ENCODE peak calls at places on chromosomes 11 and 22, in nine cellular contexts. T is ovary, X is GM23338, Q is GM12865, Y is stomach, V is astrocyte of the cerebellum, M is GM06990, S is A673, Z is H1. W is an unnamed sample.

GRCh38 chr11:849951-850776 is 7.5 kb downstream of the TSPAN4 start:
- DNase-seq in S (no peak), Q (no peak), V (no peak), Y (no peak), T (no peak), Z (no peak), M (no peak), X (no peak), W (no peak)

GRCh38 chr22:29879738-29880137 is 3.2 kb upstream of the MTMR3 start:
- DNase-seq in S (peak; percentile 34), T (no peak), Y (no peak), M (no peak), Q (peak; percentile 37), Z (peak; percentile 32), X (peak; percentile 47), V (no peak), W (no peak)

GRCh38 chr11:22634897-22635629 is 9.4 kb upstream of the FANCF start:
- DNase-seq in T (no peak), Y (no peak), X (peak; percentile 51), S (peak; percentile 51), V (no peak), M (no peak), Z (no peak), Q (no peak), W (no peak)

GRCh38 chr22:42291287-42291686 is 20.8 kb upstream of the TCF20 start:
- DNase-seq in Z (no peak), Q (no peak), Y (no peak), V (no peak), X (no peak), T (no peak), M (no peak), S (no peak), W (no peak)

GRCh38 chr11:107467754-107468153 is 10.1 kb upstream of the CWF19L2 start:
- DNase-seq in Z (no peak), Q (no peak), S (no peak), M (no peak), X (no peak), T (no peak), V (no peak), Y (no peak), W (no peak)

GRCh38 chr11:61771195-61771894 is 18.9 kb downstream of the MYRF start:
- DNase-seq in Z (no peak), S (no peak), X (no peak), M (no peak), Q (no peak), V (no peak), T (no peak), Y (no peak), W (no peak)

GRCh38 chr11:12137938-12138731 is 27.7 kb downstream of the MICAL2 start:
- DNase-seq in X (no peak), Q (no peak), T (no peak), V (peak; percentile 88), S (no peak), Z (no peak), Y (no peak), M (no peak), W (peak; percentile 41)

GRCh38 chr11:17846852-17847453 is 112.4 kb downstream of the KCNC1 start:
- DNase-seq in M (no peak), S (no peak), X (peak; percentile 34), Q (peak; percentile 3), T (no peak), Z (no peak), V (peak; percentile 18), Y (no peak), W (no peak)

GRCh38 chr22:28917747-28918543 is 34.6 kb downstream of the ZNRF3 start:
- DNase-seq in Q (no peak), M (no peak), T (peak; percentile 51), Z (no peak), Y (peak; percentile 57), V (peak; percentile 66), X (peak; percentile 54), S (peak; percentile 25), W (no peak)

GRCh38 chr22:32323513-32324164 is 34.0 kb upstream of the RFPL3 start:
- DNase-seq in M (no peak), Y (peak; percentile 20), S (no peak), Z (peak; percentile 41), T (no peak), V (no peak), X (no peak), Q (no peak), W (no peak)

GRCh38 chr11:2929880-2930704 is 872 bp upstream of the PHLDA2 start:
- DNase-seq in Y (peak; percentile 52), Z (peak; percentile 73), T (no peak), S (peak; percentile 78), V (no peak), X (peak; percentile 69), Q (peak; percentile 76), M (no peak), W (no peak)

GRCh38 chr11:10758959-10759358 is 7.9 kb downstream of the CTR9 start:
- DNase-seq in M (no peak), V (no peak), Q (no peak), S (peak; percentile 45), Z (no peak), Y (no peak), X (peak; percentile 21), T (no peak), W (no peak)

GRCh38 chr11:110093407-110094297 is 460 bp downstream of the ZC3H12C start:
- DNase-seq in X (peak; percentile 55), T (peak; percentile 70), Y (peak; percentile 56), M (peak; percentile 69), Z (peak; percentile 74), Q (peak; percentile 62), S (peak; percentile 73), V (peak; percentile 48), W (no peak)

GRCh38 chr22:44396021-44396726 is 83.4 kb upstream of the SHISAL1 start:
- DNase-seq in Z (peak; percentile 26), Y (peak; percentile 10), V (no peak), T (peak; percentile 2), Q (no peak), M (no peak), X (no peak), S (no peak), W (no peak)

GRCh38 chr22:45129703-45130524 is 33.8 kb upstream of the NUP50 start:
- DNase-seq in Y (no peak), S (no peak), Z (no peak), V (no peak), T (no peak), X (peak; percentile 22), M (no peak), Q (peak; percentile 14), W (no peak)

GRCh38 chr11:111834432-111835163 is 36.8 kb downstream of the ALG9 start:
- DNase-seq in M (no peak), Z (no peak), V (no peak), S (no peak), Q (no peak), X (no peak), T (no peak), Y (no peak), W (no peak)
- TF ChIP-seq CTCF in M (no peak), Z (no peak), V (no peak), S (no peak), Q (no peak), X (no peak), T (no peak), Y (no peak), W (no peak)

GRCh38 chr11:72075109-72075508 is 5.2 kb downstream of the NUMA1 start:
- DNase-seq in Y (no peak), S (peak; percentile 58), Q (peak; percentile 22), M (no peak), V (no peak), T (no peak), Z (no peak), X (peak; percentile 58), W (no peak)
- TF ChIP-seq CTCF in Y (no peak), S (peak; percentile 42), Q (no peak), M (peak; percentile 50), V (peak; percentile 7), T (no peak), Z (peak; percentile 53), X (peak; percentile 32), W (peak; percentile 9)

GRCh38 chr11:64007160-64007628 is 21.0 kb downstream of the OTUB1 start:
- DNase-seq in M (no peak), S (peak; percentile 52), Y (no peak), X (peak; percentile 72), V (no peak), Q (no peak), T (no peak), Z (peak; percentile 73), W (no peak)

GRCh38 chr11:64009234-64009633 is 23.0 kb downstream of the OTUB1 start:
- DNase-seq in S (no peak), Y (no peak), T (no peak), Z (no peak), V (no peak), Q (no peak), M (no peak), X (no peak), W (no peak)

GRCh38 chr11:64006468-64006867 is 20.2 kb downstream of the OTUB1 start:
- DNase-seq in M (no peak), Y (no peak), Q (no peak), S (no peak), X (no peak), V (no peak), T (no peak), Z (no peak), W (no peak)

GRCh38 chr11:64008283-64008931 is 22.2 kb downstream of the OTUB1 start:
- DNase-seq in V (no peak), T (no peak), Q (no peak), X (no peak), Y (no peak), M (no peak), S (no peak), Z (no peak), W (no peak)

DNA sequence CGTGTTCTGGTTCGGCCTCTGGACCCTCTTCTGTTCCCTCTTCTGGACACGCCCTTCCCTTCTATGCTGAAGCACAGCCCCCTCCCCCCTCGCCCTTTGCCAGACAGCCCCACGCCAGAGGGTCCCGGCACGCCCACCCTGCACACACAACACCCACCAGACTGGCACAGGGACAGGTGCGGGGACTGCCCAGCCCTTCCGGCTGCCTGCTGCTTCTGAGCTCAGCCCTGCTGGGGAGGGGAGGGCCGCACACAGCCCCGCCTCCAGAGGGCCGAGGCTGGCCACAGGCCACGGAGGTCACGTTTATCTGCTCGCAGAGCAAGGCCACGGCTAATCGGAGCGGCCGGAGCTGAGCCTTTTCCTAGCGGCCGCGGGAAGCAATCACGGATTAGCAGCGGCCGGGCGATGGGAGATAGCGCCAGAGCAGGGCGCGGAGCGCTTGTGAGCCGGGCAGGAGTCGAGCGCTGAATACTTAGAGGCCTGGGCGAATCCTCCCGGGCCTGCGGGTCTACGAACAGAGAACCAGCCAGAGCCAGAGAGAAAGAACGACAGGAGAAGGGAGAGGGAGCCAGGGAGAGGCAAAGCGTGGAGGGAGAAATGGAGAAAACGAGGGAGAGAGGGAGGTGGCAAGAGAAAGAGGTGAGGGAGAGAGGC is 21.5 kb downstream of the OTUB1 start:
- DNase-seq in X (peak; percentile 95), T (peak; percentile 83), M (no peak), S (peak; percentile 45), Y (peak; percentile 91), V (no peak), Q (no peak), Z (peak; percentile 73), W (no peak)
- TF ChIP-seq CTCF in X (peak; percentile 21), T (peak; percentile 33), M (no peak), S (no peak), Y (no peak), V (peak; percentile 32), Q (no peak), Z (peak; percentile 24), W (peak; percentile 24)

DNA sequence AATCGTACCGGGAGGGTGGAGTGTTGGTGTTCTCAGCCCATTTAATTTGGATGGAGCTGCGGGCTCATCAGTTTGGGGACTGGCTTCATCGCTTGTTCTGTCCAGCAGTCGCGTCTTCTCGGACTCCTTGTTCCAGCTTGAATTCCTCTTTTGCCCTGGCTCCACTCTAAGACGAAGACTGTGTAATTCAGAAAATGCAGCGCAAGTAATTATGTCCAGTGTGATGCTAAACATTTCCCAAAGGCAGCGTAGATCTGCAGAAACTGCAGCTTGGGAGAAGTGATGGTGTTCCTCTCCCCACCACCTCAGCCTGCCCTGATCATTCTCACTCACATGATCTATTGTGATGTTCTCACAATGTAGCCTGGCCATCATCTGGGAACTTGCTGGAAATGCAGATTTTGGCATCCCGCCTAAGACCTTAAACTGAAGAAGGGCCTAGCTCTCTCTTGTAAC is 666 bp downstream of the SLC25A18 start:
- DNase-seq in T (peak; percentile 47), M (no peak), S (peak; percentile 25), X (no peak), Z (no peak), Q (no peak), Y (no peak), V (no peak), W (no peak)
- TF ChIP-seq CTCF in T (no peak), M (no peak), S (no peak), X (no peak), Z (no peak), Q (no peak), Y (no peak), V (peak; percentile 15), W (no peak)

W was measured in AG09319.